ENCODE peak calls at places on chromosomes 6 and 20, in six cellular contexts. One of them, this sample, is unnamed.

GRCh38 chr6:37565267-37566208 is 65.8 kb upstream of the CCDC167 start:
- DNase-seq in stimulated activated CD8-positive, alpha-beta memory T cell treated with anti-CD3 and anti-CD28 coated beads, Interleukin-15, amount 100 ng/mL, for 24 hours: no peak
- DNase-seq in activated naive CD8-positive, alpha-beta T cell treated with anti-CD3 and anti-CD28 coated beads for 36 hours: no peak
- DNase-seq in SJSA1: no peak
- DNase-seq in amniotic stem cell: no peak
- DNase-seq in effector CD4-positive, alpha-beta T cell: no peak
- DNase-seq in this sample: no peak

GRCh38 chr6:163543311-163543710 is 128.8 kb downstream of the QKI start:
- DNase-seq in stimulated activated CD8-positive, alpha-beta memory T cell treated with anti-CD3 and anti-CD28 coated beads, Interleukin-15, amount 100 ng/mL, for 24 hours: no peak
- DNase-seq in activated naive CD8-positive, alpha-beta T cell treated with anti-CD3 and anti-CD28 coated beads for 36 hours: no peak
- DNase-seq in SJSA1: no peak
- DNase-seq in amniotic stem cell: no peak
- DNase-seq in effector CD4-positive, alpha-beta T cell: no peak
- DNase-seq in this sample: no peak

GRCh38 chr20:40945754-40946451 is 82.7 kb upstream of the TOP1 start:
- DNase-seq in stimulated activated CD8-positive, alpha-beta memory T cell treated with anti-CD3 and anti-CD28 coated beads, Interleukin-15, amount 100 ng/mL, for 24 hours: no peak
- DNase-seq in activated naive CD8-positive, alpha-beta T cell treated with anti-CD3 and anti-CD28 coated beads for 36 hours: no peak
- DNase-seq in SJSA1: no peak
- DNase-seq in amniotic stem cell: no peak
- DNase-seq in effector CD4-positive, alpha-beta T cell: no peak
- DNase-seq in this sample: peak

GRCh38 chr6:41502607-41503434 is 43.4 kb upstream of the FOXP4 start:
- DNase-seq in stimulated activated CD8-positive, alpha-beta memory T cell treated with anti-CD3 and anti-CD28 coated beads, Interleukin-15, amount 100 ng/mL, for 24 hours: no peak
- DNase-seq in activated naive CD8-positive, alpha-beta T cell treated with anti-CD3 and anti-CD28 coated beads for 36 hours: no peak
- DNase-seq in SJSA1: peak
- DNase-seq in amniotic stem cell: no peak
- DNase-seq in effector CD4-positive, alpha-beta T cell: no peak
- DNase-seq in this sample: no peak

GRCh38 chr20:5195655-5196054 is 68.8 kb downstream of the CDS2 start:
- DNase-seq in stimulated activated CD8-positive, alpha-beta memory T cell treated with anti-CD3 and anti-CD28 coated beads, Interleukin-15, amount 100 ng/mL, for 24 hours: no peak
- DNase-seq in activated naive CD8-positive, alpha-beta T cell treated with anti-CD3 and anti-CD28 coated beads for 36 hours: no peak
- DNase-seq in SJSA1: no peak
- DNase-seq in amniotic stem cell: no peak
- DNase-seq in effector CD4-positive, alpha-beta T cell: no peak
- DNase-seq in this sample: no peak

GRCh38 chr6:46787871-46788270 is 5.3 kb upstream of the MEP1A start:
- DNase-seq in stimulated activated CD8-positive, alpha-beta memory T cell treated with anti-CD3 and anti-CD28 coated beads, Interleukin-15, amount 100 ng/mL, for 24 hours: no peak
- DNase-seq in activated naive CD8-positive, alpha-beta T cell treated with anti-CD3 and anti-CD28 coated beads for 36 hours: no peak
- DNase-seq in SJSA1: no peak
- DNase-seq in amniotic stem cell: no peak
- DNase-seq in effector CD4-positive, alpha-beta T cell: no peak
- DNase-seq in this sample: no peak

GRCh38 chr6:5274231-5274630 is 12.9 kb downstream of the FARS2 start:
- DNase-seq in stimulated activated CD8-positive, alpha-beta memory T cell treated with anti-CD3 and anti-CD28 coated beads, Interleukin-15, amount 100 ng/mL, for 24 hours: no peak
- DNase-seq in activated naive CD8-positive, alpha-beta T cell treated with anti-CD3 and anti-CD28 coated beads for 36 hours: no peak
- DNase-seq in SJSA1: no peak
- DNase-seq in amniotic stem cell: no peak
- DNase-seq in effector CD4-positive, alpha-beta T cell: no peak
- DNase-seq in this sample: no peak

GRCh38 chr6:44022296-44022661 is 105.0 kb downstream of the MRPL14 start:
- DNase-seq in stimulated activated CD8-positive, alpha-beta memory T cell treated with anti-CD3 and anti-CD28 coated beads, Interleukin-15, amount 100 ng/mL, for 24 hours: no peak
- DNase-seq in activated naive CD8-positive, alpha-beta T cell treated with anti-CD3 and anti-CD28 coated beads for 36 hours: no peak
- DNase-seq in SJSA1: no peak
- DNase-seq in amniotic stem cell: no peak
- DNase-seq in effector CD4-positive, alpha-beta T cell: no peak
- DNase-seq in this sample: no peak

GRCh38 chr6:127932708-127933107 is 31.9 kb upstream of the THEMIS start:
- DNase-seq in stimulated activated CD8-positive, alpha-beta memory T cell treated with anti-CD3 and anti-CD28 coated beads, Interleukin-15, amount 100 ng/mL, for 24 hours: no peak
- DNase-seq in activated naive CD8-positive, alpha-beta T cell treated with anti-CD3 and anti-CD28 coated beads for 36 hours: no peak
- DNase-seq in SJSA1: no peak
- DNase-seq in amniotic stem cell: no peak
- DNase-seq in effector CD4-positive, alpha-beta T cell: no peak
- DNase-seq in this sample: no peak

GRCh38 chr6:153090241-153090930 is 40.7 kb downstream of the RGS17 start:
- DNase-seq in stimulated activated CD8-positive, alpha-beta memory T cell treated with anti-CD3 and anti-CD28 coated beads, Interleukin-15, amount 100 ng/mL, for 24 hours: no peak
- DNase-seq in activated naive CD8-positive, alpha-beta T cell treated with anti-CD3 and anti-CD28 coated beads for 36 hours: no peak
- DNase-seq in SJSA1: peak
- DNase-seq in amniotic stem cell: peak
- DNase-seq in effector CD4-positive, alpha-beta T cell: no peak
- DNase-seq in this sample: no peak

GRCh38 chr20:63090052-63090451 is 83.3 kb upstream of the BHLHE23 start:
- DNase-seq in stimulated activated CD8-positive, alpha-beta memory T cell treated with anti-CD3 and anti-CD28 coated beads, Interleukin-15, amount 100 ng/mL, for 24 hours: no peak
- DNase-seq in activated naive CD8-positive, alpha-beta T cell treated with anti-CD3 and anti-CD28 coated beads for 36 hours: no peak
- DNase-seq in SJSA1: peak
- DNase-seq in amniotic stem cell: no peak
- DNase-seq in effector CD4-positive, alpha-beta T cell: no peak
- DNase-seq in this sample: no peak

GRCh38 chr6:29236060-29236459 is 65.4 kb downstream of the OR2J2 start:
- DNase-seq in stimulated activated CD8-positive, alpha-beta memory T cell treated with anti-CD3 and anti-CD28 coated beads, Interleukin-15, amount 100 ng/mL, for 24 hours: no peak
- DNase-seq in activated naive CD8-positive, alpha-beta T cell treated with anti-CD3 and anti-CD28 coated beads for 36 hours: no peak
- DNase-seq in SJSA1: no peak
- DNase-seq in amniotic stem cell: no peak
- DNase-seq in effector CD4-positive, alpha-beta T cell: no peak
- DNase-seq in this sample: no peak

GRCh38 chr6:168139121-168139520 is 60.1 kb upstream of the FRMD1 start:
- DNase-seq in stimulated activated CD8-positive, alpha-beta memory T cell treated with anti-CD3 and anti-CD28 coated beads, Interleukin-15, amount 100 ng/mL, for 24 hours: no peak
- DNase-seq in activated naive CD8-positive, alpha-beta T cell treated with anti-CD3 and anti-CD28 coated beads for 36 hours: no peak
- DNase-seq in SJSA1: peak
- DNase-seq in amniotic stem cell: no peak
- DNase-seq in effector CD4-positive, alpha-beta T cell: no peak
- DNase-seq in this sample: no peak

GRCh38 chr6:34151321-34152041 is 5.6 kb upstream of the GRM4 start:
- DNase-seq in stimulated activated CD8-positive, alpha-beta memory T cell treated with anti-CD3 and anti-CD28 coated beads, Interleukin-15, amount 100 ng/mL, for 24 hours: no peak
- DNase-seq in activated naive CD8-positive, alpha-beta T cell treated with anti-CD3 and anti-CD28 coated beads for 36 hours: no peak
- DNase-seq in SJSA1: no peak
- DNase-seq in amniotic stem cell: no peak
- DNase-seq in effector CD4-positive, alpha-beta T cell: no peak
- DNase-seq in this sample: no peak

GRCh38 chr6:147156799-147157382 is 47.3 kb upstream of the STXBP5 start:
- DNase-seq in stimulated activated CD8-positive, alpha-beta memory T cell treated with anti-CD3 and anti-CD28 coated beads, Interleukin-15, amount 100 ng/mL, for 24 hours: no peak
- DNase-seq in activated naive CD8-positive, alpha-beta T cell treated with anti-CD3 and anti-CD28 coated beads for 36 hours: no peak
- DNase-seq in SJSA1: no peak
- DNase-seq in amniotic stem cell: no peak
- DNase-seq in effector CD4-positive, alpha-beta T cell: no peak
- DNase-seq in this sample: no peak

GRCh38 chr6:46325561-46326525 is 155.1 kb upstream of the ENPP5 start:
- DNase-seq in stimulated activated CD8-positive, alpha-beta memory T cell treated with anti-CD3 and anti-CD28 coated beads, Interleukin-15, amount 100 ng/mL, for 24 hours: no peak
- DNase-seq in activated naive CD8-positive, alpha-beta T cell treated with anti-CD3 and anti-CD28 coated beads for 36 hours: no peak
- DNase-seq in SJSA1: no peak
- DNase-seq in amniotic stem cell: peak
- DNase-seq in effector CD4-positive, alpha-beta T cell: no peak
- DNase-seq in this sample: no peak

GRCh38 chr6:35084041-35084491 is 57.1 kb downstream of the TCP11 start:
- DNase-seq in stimulated activated CD8-positive, alpha-beta memory T cell treated with anti-CD3 and anti-CD28 coated beads, Interleukin-15, amount 100 ng/mL, for 24 hours: no peak
- DNase-seq in activated naive CD8-positive, alpha-beta T cell treated with anti-CD3 and anti-CD28 coated beads for 36 hours: no peak
- DNase-seq in SJSA1: peak
- DNase-seq in amniotic stem cell: no peak
- DNase-seq in effector CD4-positive, alpha-beta T cell: no peak
- DNase-seq in this sample: no peak

GRCh38 chr6:66496659-66497058 is 789.6 kb upstream of the EYS start:
- DNase-seq in stimulated activated CD8-positive, alpha-beta memory T cell treated with anti-CD3 and anti-CD28 coated beads, Interleukin-15, amount 100 ng/mL, for 24 hours: no peak
- DNase-seq in activated naive CD8-positive, alpha-beta T cell treated with anti-CD3 and anti-CD28 coated beads for 36 hours: no peak
- DNase-seq in SJSA1: no peak
- DNase-seq in amniotic stem cell: no peak
- DNase-seq in effector CD4-positive, alpha-beta T cell: no peak
- DNase-seq in this sample: peak

GRCh38 chr6:38802497-38802896 is 87.4 kb downstream of the DNAH8 start:
- DNase-seq in stimulated activated CD8-positive, alpha-beta memory T cell treated with anti-CD3 and anti-CD28 coated beads, Interleukin-15, amount 100 ng/mL, for 24 hours: no peak
- DNase-seq in activated naive CD8-positive, alpha-beta T cell treated with anti-CD3 and anti-CD28 coated beads for 36 hours: no peak
- DNase-seq in SJSA1: no peak
- DNase-seq in amniotic stem cell: no peak
- DNase-seq in effector CD4-positive, alpha-beta T cell: no peak
- DNase-seq in this sample: no peak

GRCh38 chr20:16537025-16537665 is 36.1 kb downstream of the KIF16B start:
- DNase-seq in stimulated activated CD8-positive, alpha-beta memory T cell treated with anti-CD3 and anti-CD28 coated beads, Interleukin-15, amount 100 ng/mL, for 24 hours: no peak
- DNase-seq in activated naive CD8-positive, alpha-beta T cell treated with anti-CD3 and anti-CD28 coated beads for 36 hours: no peak
- DNase-seq in SJSA1: no peak
- DNase-seq in amniotic stem cell: no peak
- DNase-seq in effector CD4-positive, alpha-beta T cell: no peak
- DNase-seq in this sample: no peak